ENCODE peak calls at places on chromosome 15, in six cellular contexts. L is RWPE1; E is heart right ventricle; A is mesenteric fat pad; K is stimulated activated CD4-positive, alpha-beta T cell treated with anti-CD3 and anti-CD28 coated beads, Interleukin-4, amount 100 ng/mL, for 1 hour; R is kidney glomerular epithelial cell. S is an unnamed sample.

GRCh38 chr15:78340243-78341056 is at the start of gene CRABP1:
- DNase-seq in L (no peak), E (no peak), A (no peak), K (no peak), R (no peak), S (no peak)

GRCh38 chr15:77516786-77517185 is 96.1 kb downstream of the HMG20A start:
- DNase-seq in L (no peak), E (no peak), A (peak), K (no peak), R (no peak), S (no peak)

GRCh38 chr15:100275641-100276040 is 66.1 kb downstream of the ADAMTS17 start:
- DNase-seq in L (no peak), E (no peak), A (peak), K (no peak), R (no peak), S (no peak)

GRCh38 chr15:70526221-70526973 is 237.0 kb downstream of the UACA start:
- DNase-seq in L (peak), E (no peak), A (peak), K (no peak), R (no peak), S (no peak)

GRCh38 chr15:63292771-63293170 is 15.4 kb downstream of the APH1B start:
- DNase-seq in L (no peak), E (no peak), A (no peak), K (no peak), R (no peak), S (peak)

GRCh38 chr15:64507293-64507802 is 47.0 kb downstream of the ZNF609 start:
- DNase-seq in L (no peak), E (peak), A (no peak), K (peak), R (peak), S (peak)

GRCh38 chr15:31366169-31366734 is 39.6 kb downstream of the KLF13 start:
- DNase-seq in L (no peak), E (peak), A (peak), K (no peak), R (no peak), S (no peak)

GRCh38 chr15:55224892-55225291 is 28.2 kb upstream of the RSL24D1 start:
- DNase-seq in L (no peak), E (no peak), A (no peak), K (no peak), R (peak), S (peak)

GRCh38 chr15:48984811-48985352 is 21.2 kb upstream of the SHC4 start:
- DNase-seq in L (no peak), E (no peak), A (no peak), K (no peak), R (no peak), S (no peak)

GRCh38 chr15:97976129-97976528 is 15.6 kb downstream of the ARRDC4 start:
- DNase-seq in L (no peak), E (no peak), A (no peak), K (no peak), R (no peak), S (no peak)

GRCh38 chr15:92161039-92161670 is 232.5 kb upstream of the ST8SIA2 start:
- DNase-seq in L (no peak), E (no peak), A (no peak), K (no peak), R (no peak), S (no peak)

GRCh38 chr15:35481064-35481463 is 64.9 kb downstream of the DPH6 start:
- DNase-seq in L (no peak), E (no peak), A (no peak), K (no peak), R (no peak), S (no peak)

GRCh38 chr15:39969002-39969394 is 35.1 kb downstream of the EIF2AK4 start:
- DNase-seq in L (no peak), E (no peak), A (no peak), K (no peak), R (no peak), S (no peak)

GRCh38 chr15:77739591-77740378 is 107.1 kb upstream of the LINGO1 start:
- DNase-seq in L (no peak), E (no peak), A (no peak), K (no peak), R (no peak), S (no peak)

GRCh38 chr15:78625621-78626280 is 5.0 kb upstream of the CHRNA3 start:
- DNase-seq in L (no peak), E (no peak), A (peak), K (no peak), R (no peak), S (no peak)

GRCh38 chr15:60605879-60606304 is 127.0 kb upstream of the ICE2 start:
- DNase-seq in L (no peak), E (no peak), A (no peak), K (no peak), R (no peak), S (no peak)

GRCh38 chr15:47505712-47506542 is 211.4 kb upstream of the SEMA6D start:
- DNase-seq in L (no peak), E (no peak), A (no peak), K (no peak), R (no peak), S (no peak)

GRCh38 chr15:76684002-76684401 is 221.1 kb downstream of the SCAPER start:
- DNase-seq in L (no peak), E (no peak), A (no peak), K (no peak), R (no peak), S (no peak)

GRCh38 chr15:93246266-93247242 is 157.5 kb upstream of the RGMA start:
- DNase-seq in L (no peak), E (no peak), A (no peak), K (no peak), R (no peak), S (no peak)

GRCh38 chr15:70267879-70268278 is 170.2 kb upstream of the TLE3 start:
- DNase-seq in L (peak), E (no peak), A (no peak), K (no peak), R (no peak), S (no peak)

GRCh38 chr15:38503497-38503896 is 49.6 kb downstream of the FAM98B start:
- DNase-seq in L (no peak), E (no peak), A (no peak), K (no peak), R (no peak), S (no peak)

GRCh38 chr15:98966036-98966787 is 41.4 kb downstream of the PGPEP1L start:
- DNase-seq in L (no peak), E (no peak), A (no peak), K (no peak), R (no peak), S (no peak)

GRCh38 chr15:23566070-23567050 is 886 bp downstream of the MKRN3 start:
- DNase-seq in L (no peak), E (peak), A (no peak), K (peak), R (no peak), S (no peak)

GRCh38 chr15:53000412-53000811 is 210.3 kb upstream of the ONECUT1 start:
- DNase-seq in L (no peak), E (no peak), A (no peak), K (no peak), R (no peak), S (no peak)

GRCh38 chr15:36601952-36602351 is 22.5 kb downstream of the CDIN1 start:
- DNase-seq in L (no peak), E (no peak), A (no peak), K (no peak), R (no peak), S (no peak)

GRCh38 chr15:99677540-99678134 is 55.6 kb downstream of the LYSMD4 start:
- DNase-seq in L (no peak), E (no peak), A (no peak), K (no peak), R (peak), S (no peak)

GRCh38 chr15:101275018-101275417 is 2.3 kb downstream of the SELENOS start:
- DNase-seq in L (no peak), E (no peak), A (no peak), K (no peak), R (no peak), S (no peak)

GRCh38 chr15:70077436-70077835 is 20.3 kb downstream of the TLE3 start:
- DNase-seq in L (no peak), E (peak), A (no peak), K (no peak), R (no peak), S (no peak)